ENCODE peak calls at places on chromosomes 3 and 15, in four cellular contexts. N is H9, L is IMR-90, Z is H1. Q is an unnamed sample.

GRCh38 chr3:101065962-101066361 is 72.7 kb upstream of the ABI3BP start:
- DNase-seq in Z (no peak), L (peak), N (no peak), Q (peak)

GRCh38 chr3:172201136-172201989 is 162.0 kb downstream of the FNDC3B start:
- DNase-seq in L (peak), Z (no peak), N (no peak), Q (no peak)

GRCh38 chr15:53022788-53023187 is 232.7 kb upstream of the ONECUT1 start:
- DNase-seq in N (no peak), L (no peak), Z (no peak), Q (no peak)

GRCh38 chr3:174532216-174532615 is 326.9 kb upstream of the NAALADL2 start:
- DNase-seq in Z (no peak), L (no peak), N (no peak), Q (no peak)

GRCh38 chr3:16448691-16449090 is 64.8 kb downstream of the RFTN1 start:
- DNase-seq in L (peak), N (peak), Z (no peak), Q (peak)

GRCh38 chr3:196336319-196337145 is 1.7 kb downstream of the TM4SF19 start:
- DNase-seq in N (no peak), L (no peak), Z (no peak), Q (no peak)

GRCh38 chr15:68646751-68647150 is 68.0 kb downstream of the CORO2B start:
- DNase-seq in Z (no peak), N (no peak), L (no peak), Q (no peak)

GRCh38 chr15:25847066-25847465 is 16.1 kb downstream of the ATP10A start:
- DNase-seq in L (no peak), Z (no peak), N (no peak), Q (no peak)

GRCh38 chr3:113249111-113249510 is 37.8 kb downstream of the BOC start:
- DNase-seq in L (peak), Z (no peak), N (no peak), Q (no peak)

GRCh38 chr15:68511073-68511991 is 67.5 kb upstream of the CORO2B start:
- DNase-seq in N (no peak), L (peak), Z (no peak), Q (no peak)

GRCh38 chr3:179149239-179149887 is 1.2 kb downstream of the PIK3CA start:
- DNase-seq in L (peak), N (no peak), Z (no peak), Q (no peak)

GRCh38 chr3:134600685-134601502 is 49.9 kb downstream of the KY start:
- DNase-seq in Z (peak), N (peak), L (peak), Q (peak)

DNA sequence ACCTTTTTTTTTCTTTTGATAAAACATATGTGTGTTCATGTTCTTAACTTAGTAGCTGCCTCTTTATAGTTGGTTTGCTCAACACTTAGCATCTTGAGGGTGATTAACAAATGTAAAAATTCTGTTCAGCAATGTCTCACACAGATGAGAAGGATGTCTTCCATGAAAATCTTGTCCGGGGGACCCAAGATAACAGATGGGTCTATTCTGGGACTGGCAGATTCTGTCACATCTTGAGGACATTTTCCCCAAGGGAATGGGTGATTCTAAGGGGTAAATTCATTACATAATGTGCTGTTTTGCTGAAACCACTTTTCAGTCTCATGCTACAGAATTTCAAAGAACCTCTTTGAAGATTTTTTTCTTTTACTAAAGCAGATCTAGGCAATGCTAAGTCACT is 342.2 kb downstream of the IGSF11 start:
- DNase-seq in L (no peak), N (no peak), Z (no peak), Q (no peak)
- H2BK120ac ChIP-seq in L (no peak), N (no peak), Z (no peak), Q (no peak)

GRCh38 chr15:74216949-74217348 is 14.4 kb upstream of the STRA6 start:
- DNase-seq in L (no peak), N (no peak), Z (no peak), Q (no peak)

GRCh38 chr15:74218172-74218885 is 15.7 kb upstream of the STRA6 start:
- DNase-seq in L (no peak), Z (no peak), N (no peak), Q (no peak)

GRCh38 chr15:74213858-74214284 is 11.3 kb upstream of the STRA6 start:
- DNase-seq in L (no peak), Z (no peak), N (peak), Q (peak)

GRCh38 chr15:74214324-74215021 is 11.9 kb upstream of the STRA6 start:
- DNase-seq in Z (no peak), L (no peak), N (no peak), Q (no peak)

DNA sequence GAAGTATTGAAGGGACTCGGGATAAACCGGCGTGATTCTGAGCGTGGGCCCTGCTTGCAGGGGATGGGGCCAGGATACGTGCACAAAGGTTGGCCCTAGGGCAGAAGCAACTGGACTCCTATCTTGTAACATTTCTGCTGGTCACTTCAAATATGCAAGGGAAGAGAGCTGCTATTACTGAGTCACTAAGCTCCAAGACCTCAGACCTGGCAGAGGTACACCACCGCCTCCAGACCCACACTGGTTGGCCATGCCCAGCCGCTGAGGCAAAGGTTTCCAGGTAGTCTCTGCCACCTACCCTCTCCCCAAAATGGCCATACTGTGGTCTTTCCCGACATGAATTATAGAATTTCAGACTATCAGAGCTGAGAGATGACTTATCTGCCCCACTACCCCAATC is 13.4 kb upstream of the STRA6 start:
- DNase-seq in Z (no peak), L (no peak), N (no peak), Q (no peak)
- H4K8ac ChIP-seq in Z (no peak), L (no peak), N (no peak), Q (no peak)

GRCh38 chr3:129013491-129013891 is 12.4 kb downstream of the EFCC1 start:
- DNase-seq in Z (no peak), L (no peak), N (no peak), Q (peak)
- H4K5ac ChIP-seq in Z (no peak), L (no peak), N (no peak), Q (no peak)

GRCh38 chr15:29433507-29433906 is 163.9 kb upstream of the NSMCE3 start:
- DNase-seq in N (no peak), Z (no peak), L (no peak), Q (no peak)
- H2BK120ac ChIP-seq in N (no peak), Z (no peak), L (no peak), Q (no peak)

GRCh38 chr3:126978291-126978690 is 4.6 kb upstream of the PLXNA1 start:
- DNase-seq in L (no peak), N (no peak), Z (no peak), Q (no peak)
- H4K8ac ChIP-seq in L (no peak), N (no peak), Z (no peak), Q (no peak)